ENCODE peak calls at places on chromosome 3, in four cellular contexts. One of them, this sample, is unnamed.

GRCh38 chr3:100010087-100010417 is 104.2 kb downstream of the FILIP1L start:
- DNase-seq in erythroblast: no peak
- DNase-seq in A549: no peak
- DNase-seq in GM12891: no peak
- DNase-seq in this sample: no peak

GRCh38 chr3:158471639-158472294 is 99.2 kb upstream of the MLF1 start:
- DNase-seq in A549: peak; percentile 71
- DNase-seq in erythroblast: no peak
- DNase-seq in GM12891: no peak
- DNase-seq in this sample: peak; percentile 3

GRCh38 chr3:43286886-43287301 is 554 bp downstream of the SNRK start:
- DNase-seq in erythroblast: peak; percentile 75
- DNase-seq in GM12891: no peak
- DNase-seq in A549: peak; percentile 8
- DNase-seq in this sample: no peak

GRCh38 chr3:116980106-116980505 is 270.5 kb downstream of the TUSC7 start:
- DNase-seq in erythroblast: no peak
- DNase-seq in GM12891: no peak
- DNase-seq in A549: no peak
- DNase-seq in this sample: no peak

GRCh38 chr3:5503136-5503535 is 315.6 kb downstream of the EDEM1 start:
- DNase-seq in GM12891: no peak
- DNase-seq in erythroblast: no peak
- DNase-seq in A549: no peak
- DNase-seq in this sample: no peak

GRCh38 chr3:16907245-16907644 is 22.5 kb downstream of the PLCL2 start:
- DNase-seq in A549: no peak
- DNase-seq in GM12891: no peak
- DNase-seq in erythroblast: peak; percentile 74
- DNase-seq in this sample: no peak

GRCh38 chr3:45317710-45318109 is 70.7 kb upstream of the LARS2 start:
- DNase-seq in erythroblast: no peak
- DNase-seq in A549: no peak
- DNase-seq in GM12891: no peak
- DNase-seq in this sample: no peak

GRCh38 chr3:111810909-111811308 is 48.2 kb upstream of the PHLDB2 start:
- DNase-seq in GM12891: no peak
- DNase-seq in A549: peak; percentile 75
- DNase-seq in erythroblast: no peak
- DNase-seq in this sample: peak; percentile 6

GRCh38 chr3:31391150-31391549 is 141.6 kb upstream of the STT3B start:
- DNase-seq in erythroblast: no peak
- DNase-seq in A549: no peak
- DNase-seq in GM12891: no peak
- DNase-seq in this sample: no peak

GRCh38 chr3:123618768-123619484 is 34.1 kb upstream of the HACD2 start:
- DNase-seq in GM12891: no peak
- DNase-seq in erythroblast: peak; percentile 32
- DNase-seq in A549: no peak
- DNase-seq in this sample: no peak

GRCh38 chr3:55118453-55118852 is 190.6 kb upstream of the LRTM1 start:
- DNase-seq in erythroblast: no peak
- DNase-seq in GM12891: no peak
- DNase-seq in A549: no peak
- DNase-seq in this sample: no peak

DNA sequence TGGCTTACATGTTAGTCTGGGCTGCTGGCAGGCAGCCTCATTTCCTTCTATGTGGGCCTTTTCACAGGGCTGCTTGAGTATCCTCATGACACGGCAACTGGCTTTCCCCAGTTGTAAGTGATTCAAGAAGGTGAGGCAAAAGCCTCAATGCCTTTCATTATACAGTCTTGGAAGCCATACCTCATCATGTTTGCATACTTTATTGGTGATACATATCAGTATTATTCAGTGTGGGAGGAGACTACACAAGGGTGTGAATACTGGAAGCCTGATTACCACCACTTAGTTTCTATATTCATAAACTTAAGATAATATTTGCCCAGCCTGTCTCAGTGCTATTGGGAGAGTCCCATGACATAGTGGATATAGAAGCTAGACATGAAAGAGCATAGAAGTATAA is 346.8 kb downstream of the SOX2 start:
- DNase-seq in erythroblast: no peak
- DNase-seq in A549: no peak
- DNase-seq in GM12891: no peak
- DNase-seq in this sample: no peak
- TF ChIP-seq POLR2A in erythroblast: no peak
- TF ChIP-seq POLR2A in A549: no peak
- TF ChIP-seq POLR2A in GM12891: no peak
- TF ChIP-seq POLR2A in this sample: no peak

DNA sequence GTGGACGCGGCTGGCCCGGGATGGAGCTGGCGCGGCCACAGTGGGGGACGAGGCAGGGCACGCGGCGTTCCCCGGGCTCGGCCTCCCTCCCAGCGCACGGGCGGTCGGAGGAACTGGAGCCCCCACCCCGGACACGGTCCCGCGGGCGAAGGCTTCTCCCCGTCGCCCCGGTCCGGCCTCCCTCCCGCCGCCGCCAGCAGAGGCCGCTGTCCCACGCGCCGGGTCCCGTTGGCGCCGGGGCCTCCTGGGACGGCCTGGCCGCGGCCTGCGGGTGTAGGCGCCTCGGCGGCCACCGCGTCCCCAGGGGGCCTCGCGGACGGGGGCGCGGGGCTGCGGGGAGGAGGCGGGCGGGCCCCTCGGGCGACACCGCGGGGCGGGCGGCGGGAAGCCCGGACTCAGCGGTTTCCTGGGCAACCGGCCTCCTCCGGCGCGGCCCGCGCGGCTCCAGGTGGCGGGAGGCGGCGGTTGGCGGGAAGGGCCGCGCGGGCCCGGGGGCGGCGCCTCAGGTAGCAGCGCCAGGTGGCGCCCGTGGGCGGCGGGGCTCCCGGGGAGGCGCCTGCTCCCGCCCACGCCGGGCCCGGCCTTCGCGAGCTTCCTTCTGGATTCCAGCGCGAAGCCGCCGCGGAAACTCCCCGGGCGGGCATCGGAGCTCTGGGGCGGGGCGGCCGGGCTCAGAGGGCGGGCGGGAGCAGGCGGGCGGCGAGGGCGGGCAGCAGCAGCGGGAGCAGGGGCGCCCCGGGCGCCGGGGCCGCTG is 26.7 kb downstream of the MELTF start:
- DNase-seq in GM12891: peak; percentile 98
- DNase-seq in A549: peak; percentile 64
- DNase-seq in erythroblast: peak; percentile 85
- DNase-seq in this sample: peak; percentile 98
- TF ChIP-seq POLR2A in GM12891: no peak
- TF ChIP-seq POLR2A in A549: no peak
- TF ChIP-seq POLR2A in erythroblast: no peak
- TF ChIP-seq POLR2A in this sample: peak; percentile 46

GRCh38 chr3:13479582-13480339 is at the start of gene HDAC11:
- DNase-seq in A549: peak; percentile 96
- DNase-seq in GM12891: peak; percentile 100
- DNase-seq in erythroblast: peak; percentile 97
- DNase-seq in this sample: peak; percentile 99
- TF ChIP-seq POLR2A in A549: peak; percentile 51
- TF ChIP-seq POLR2A in GM12891: no peak
- TF ChIP-seq POLR2A in erythroblast: peak; percentile 64
- TF ChIP-seq POLR2A in this sample: no peak

GRCh38 chr3:169460035-169460434 is 203.5 kb downstream of the MECOM start:
- DNase-seq in erythroblast: no peak
- DNase-seq in GM12891: no peak
- DNase-seq in A549: no peak
- DNase-seq in this sample: no peak

GRCh38 chr3:169458752-169459151 is 204.8 kb downstream of the MECOM start:
- DNase-seq in GM12891: no peak
- DNase-seq in A549: no peak
- DNase-seq in erythroblast: no peak
- DNase-seq in this sample: no peak

GRCh38 chr3:169458323-169458722 is 205.2 kb downstream of the MECOM start:
- DNase-seq in A549: no peak
- DNase-seq in erythroblast: no peak
- DNase-seq in GM12891: no peak
- DNase-seq in this sample: no peak

GRCh38 chr3:169456900-169457299 is 206.6 kb downstream of the MECOM start:
- DNase-seq in A549: no peak
- DNase-seq in GM12891: no peak
- DNase-seq in erythroblast: no peak
- DNase-seq in this sample: no peak

DNA sequence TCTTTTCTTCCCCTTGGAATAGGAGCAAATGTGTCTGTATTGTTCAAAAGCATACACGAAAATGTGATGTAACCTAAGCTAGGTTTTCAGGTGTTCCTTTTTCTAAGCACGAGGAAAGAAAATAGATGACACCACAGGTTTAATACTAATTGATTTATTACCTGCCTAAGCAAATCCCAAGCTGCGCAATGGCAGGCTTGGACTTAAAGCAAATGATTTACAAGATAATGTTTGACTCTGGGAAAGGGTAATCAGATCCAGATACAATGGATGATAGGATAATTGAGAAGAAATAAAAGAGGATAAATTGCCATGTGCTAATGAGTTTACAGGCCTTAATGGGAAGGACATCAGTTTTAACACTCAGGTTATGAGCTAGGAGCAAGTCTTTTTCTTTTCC is 205.7 kb downstream of the MECOM start:
- DNase-seq in GM12891: no peak
- DNase-seq in A549: no peak
- DNase-seq in erythroblast: no peak
- DNase-seq in this sample: no peak
- TF ChIP-seq POLR2A in GM12891: no peak
- TF ChIP-seq POLR2A in A549: no peak
- TF ChIP-seq POLR2A in erythroblast: no peak
- TF ChIP-seq POLR2A in this sample: no peak

DNA sequence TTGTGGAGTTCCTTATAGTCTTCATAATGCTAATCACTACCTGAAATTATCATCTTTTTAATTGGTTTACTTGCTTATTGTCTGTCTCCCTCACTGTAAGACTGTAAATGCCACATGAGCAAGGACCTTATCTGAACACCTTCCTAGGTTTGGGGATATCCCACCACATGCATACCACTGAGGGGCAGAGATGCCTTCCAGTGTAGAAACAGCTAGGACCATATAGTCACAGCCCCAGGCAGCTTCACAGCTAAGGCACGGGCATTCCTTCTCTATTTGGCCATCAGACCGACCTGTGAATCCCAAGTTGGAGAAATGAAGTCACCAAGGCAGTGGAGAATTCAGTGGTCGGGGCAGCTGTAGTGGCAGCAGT is 28.6 kb downstream of the PAQR9 start:
- DNase-seq in GM12891: no peak
- DNase-seq in erythroblast: no peak
- DNase-seq in A549: no peak
- DNase-seq in this sample: no peak
- TF ChIP-seq POLR2A in GM12891: no peak
- TF ChIP-seq POLR2A in erythroblast: no peak
- TF ChIP-seq POLR2A in A549: no peak
- TF ChIP-seq POLR2A in this sample: no peak

GRCh38 chr3:132416807-132417694 is at the start of gene DNAJC13:
- DNase-seq in erythroblast: peak; percentile 96
- DNase-seq in A549: peak; percentile 89
- DNase-seq in GM12891: peak; percentile 77
- DNase-seq in this sample: peak; percentile 76
- TF ChIP-seq POLR2A in erythroblast: peak; percentile 68
- TF ChIP-seq POLR2A in A549: peak; percentile 54
- TF ChIP-seq POLR2A in GM12891: no peak
- TF ChIP-seq POLR2A in this sample: peak; percentile 40

GRCh38 chr3:186772886-186773417 is 10.4 kb upstream of the EIF4A2 start:
- DNase-seq in A549: no peak
- DNase-seq in erythroblast: peak; percentile 50
- DNase-seq in GM12891: peak; percentile 76
- DNase-seq in this sample: no peak
- TF ChIP-seq POLR2A in A549: no peak
- TF ChIP-seq POLR2A in erythroblast: no peak
- TF ChIP-seq POLR2A in GM12891: peak; percentile 78
- TF ChIP-seq POLR2A in this sample: no peak

GRCh38 chr3:184336484-184337230 is 743 bp upstream of the FAM131A start:
- DNase-seq in A549: peak; percentile 56
- DNase-seq in GM12891: no peak
- DNase-seq in erythroblast: peak; percentile 37
- DNase-seq in this sample: no peak
- TF ChIP-seq POLR2A in A549: no peak
- TF ChIP-seq POLR2A in GM12891: no peak
- TF ChIP-seq POLR2A in erythroblast: no peak
- TF ChIP-seq POLR2A in this sample: no peak

GRCh38 chr3:138608322-138609214 is at the start of gene FAIM:
- DNase-seq in erythroblast: peak; percentile 78
- DNase-seq in A549: peak; percentile 78
- DNase-seq in GM12891: peak; percentile 64
- DNase-seq in this sample: peak; percentile 40
- TF ChIP-seq POLR2A in erythroblast: no peak
- TF ChIP-seq POLR2A in A549: peak; percentile 29
- TF ChIP-seq POLR2A in GM12891: peak; percentile 60
- TF ChIP-seq POLR2A in this sample: peak; percentile 10

DNA sequence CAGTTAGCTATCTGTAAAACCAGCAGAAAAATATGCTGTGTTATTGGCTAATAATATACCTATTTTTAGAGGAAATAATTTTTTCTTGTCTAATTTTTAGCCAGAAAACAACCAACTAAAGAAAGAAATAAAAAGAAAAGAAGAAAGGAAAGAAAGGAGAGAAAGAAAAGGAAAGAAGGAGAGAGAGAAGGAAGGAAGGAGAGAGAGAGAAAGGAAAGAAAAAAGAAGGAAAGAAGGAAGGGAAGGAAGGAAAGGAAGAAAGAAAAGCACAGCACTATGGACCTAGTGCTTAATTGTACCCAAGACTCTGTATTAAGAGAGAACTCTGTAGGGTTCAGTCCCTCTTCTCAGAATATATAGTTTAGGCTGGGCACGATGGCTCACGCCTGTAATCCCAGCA is 3.3 kb upstream of the PAQR9 start:
- DNase-seq in A549: no peak
- DNase-seq in GM12891: no peak
- DNase-seq in erythroblast: no peak
- DNase-seq in this sample: no peak
- TF ChIP-seq POLR2A in A549: no peak
- TF ChIP-seq POLR2A in GM12891: no peak
- TF ChIP-seq POLR2A in erythroblast: no peak
- TF ChIP-seq POLR2A in this sample: no peak